ENCODE peak calls at places on chromosomes 4 and X, in four cellular contexts. T is brain microvascular endothelial cell, M is NB4, O is hepatocyte. C is an unnamed sample.

GRCh38 chr4:78638324-78639172 is 87.0 kb downstream of the ANXA3 start:
- DNase-seq in T (no peak), M (no peak), O (no peak), C (no peak)

GRCh38 chr4:3481113-3481531 is 18.0 kb downstream of the DOK7 start:
- DNase-seq in T (no peak), M (no peak), O (no peak), C (no peak)

GRCh38 chr4:104716584-104716983 is 221.9 kb upstream of the CXXC4 start:
- DNase-seq in T (no peak), M (no peak), O (no peak), C (no peak)

GRCh38 chr4:53100801-53101581 is 238.9 kb downstream of the RASL11B start:
- DNase-seq in T (peak; percentile 82), M (no peak), O (no peak), C (peak; percentile 57)

GRCh38 chr4:110533590-110533910 is 57.6 kb downstream of the ENPEP start:
- DNase-seq in T (peak; percentile 9), M (no peak), O (no peak), C (no peak)

GRCh38 chrX:132732236-132732635 is 226.2 kb downstream of the HS6ST2 start:
- DNase-seq in T (no peak), M (no peak), O (no peak), C (no peak)

GRCh38 chr4:150236626-150237025 is 158.4 kb downstream of the DCLK2 start:
- DNase-seq in T (no peak), M (no peak), O (no peak), C (no peak)

GRCh38 chr4:7772708-7773385 is 166.8 kb downstream of the AFAP1 start:
- DNase-seq in T (no peak), M (no peak), O (no peak), C (no peak)

GRCh38 chr4:160514126-160514525 is 1411.2 kb downstream of the RAPGEF2 start:
- DNase-seq in T (peak; percentile 25), M (no peak), O (no peak), C (no peak)

GRCh38 chr4:126705271-126705670 is 927.5 kb upstream of the INTU start:
- DNase-seq in T (peak; percentile 24), M (no peak), O (no peak), C (no peak)

GRCh38 chr4:53788011-53788410 is 196.7 kb upstream of the LNX1 start:
- DNase-seq in T (no peak), M (no peak), O (no peak), C (no peak)

GRCh38 chr4:185950891-185951290 is 118.1 kb upstream of the TLR3 start:
- DNase-seq in T (peak; percentile 64), M (no peak), O (no peak), C (no peak)

GRCh38 chrX:84501798-84502628 is at the start of gene HDX:
- DNase-seq in T (peak; percentile 83), M (no peak), O (peak; percentile 90), C (peak; percentile 16)

GRCh38 chr4:113834302-113834701 is 72.8 kb upstream of the CAMK2D start:
- DNase-seq in T (no peak), M (no peak), O (no peak), C (no peak)
- H3K4me3 ChIP-seq in T (no peak overlapping the region), M (no peak overlapping the region), O (no peak overlapping the region), C (no peak overlapping the region)

GRCh38 chr4:118760092-118760491 is 74.9 kb downstream of the METTL14 start:
- DNase-seq in T (no peak), M (no peak), O (no peak), C (no peak)
- H3K4me3 ChIP-seq in T (no peak overlapping the region), M (no peak overlapping the region), O (no peak overlapping the region), C (no peak overlapping the region)

GRCh38 chr4:10069065-10069626 is 47.5 kb downstream of the WDR1 start:
- DNase-seq in T (no peak), M (no peak), O (no peak), C (no peak)
- H3K4me3 ChIP-seq in T (no peak overlapping the region), M (no peak overlapping the region), O (no peak overlapping the region), C (no peak overlapping the region)

GRCh38 chr4:13876151-13876550 is 248.6 kb upstream of the BOD1L1 start:
- DNase-seq in T (no peak), M (no peak), O (no peak), C (no peak)
- H3K4me3 ChIP-seq in T (no peak overlapping the region), M (no peak overlapping the region), O (no peak overlapping the region), C (no peak overlapping the region)

GRCh38 chr4:40056722-40057539 is at the start of gene N4BP2:
- DNase-seq in T (peak; percentile 59), M (peak; percentile 94), O (peak; percentile 94), C (no peak)

GRCh38 chr4:40058121-40058520 is 1.5 kb downstream of the N4BP2 start:
- DNase-seq in T (no peak), M (peak; percentile 35), O (no peak), C (no peak)

GRCh38 chr4:40058854-40059253 is 2.2 kb downstream of the N4BP2 start:
- DNase-seq in T (no peak), M (no peak), O (no peak), C (no peak)

GRCh38 chr4:40057540-40058091 is 966 bp downstream of the N4BP2 start:
- DNase-seq in T (peak; percentile 96), M (peak; percentile 97), O (peak; percentile 91), C (peak; percentile 82)

DNA sequence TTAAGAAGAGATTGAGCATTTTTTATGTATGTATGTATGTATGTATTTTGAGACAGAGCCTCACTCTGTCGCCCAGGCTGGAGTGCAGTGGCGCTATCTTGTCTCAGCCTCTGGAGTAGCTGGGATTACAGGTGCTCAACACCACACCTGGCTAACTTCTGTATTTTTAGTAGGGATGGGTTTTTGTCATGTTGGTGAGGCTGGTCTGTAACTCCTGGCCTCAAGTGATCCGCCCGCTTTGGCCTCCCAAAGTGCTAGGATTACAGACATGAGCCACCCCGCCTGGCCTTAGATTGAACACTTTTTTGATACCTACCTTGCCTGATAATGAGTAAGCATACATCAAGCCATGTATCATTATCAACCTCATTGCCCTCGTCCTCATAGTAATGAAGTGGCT is 2.7 kb downstream of the N4BP2 start:
- DNase-seq in T (no peak), M (no peak), O (no peak), C (no peak)
- H3K4me3 ChIP-seq in T (no peak overlapping the region), M (no peak overlapping the region), O (no peak overlapping the region), C (no peak overlapping the region)

GRCh38 chrX:152814048-152814447 is 16.5 kb downstream of the CETN2 start:
- DNase-seq in T (no peak), M (no peak), O (no peak), C (no peak)
- H3K4me3 ChIP-seq in T (no peak overlapping the region), M (no peak overlapping the region), O (no peak overlapping the region), C (no peak overlapping the region)

C was measured in AG04449.